ENCODE peak calls at places on chromosomes 1 and 21, in four cellular contexts. R, G, F and X are unnamed samples.
A peak's percentile ranks its signal among the peaks of the same experiment; 100 is the strongest.

GRCh38 chr1:231266811-231267322 is 25.9 kb downstream of the GNPAT start:
- DNase-seq in F (no peak), R (peak; percentile 32), G (no peak), X (no peak)

GRCh38 chr1:72283204-72284083 is 1.1 kb upstream of the NEGR1 start:
- DNase-seq in R (peak; percentile 67), F (peak; percentile 79), G (peak; percentile 83), X (peak; percentile 62)

GRCh38 chr1:204493145-204493881 is 1.3 kb downstream of the PIK3C2B start:
- DNase-seq in R (peak; percentile 33), G (no peak), F (peak; percentile 74), X (peak; percentile 60)

GRCh38 chr1:167135281-167135840 is 41.5 kb downstream of the STYXL2 start:
- DNase-seq in G (no peak), R (no peak), F (no peak), X (no peak)

GRCh38 chr1:1799716-1800115 is 21.4 kb upstream of the NADK start:
- DNase-seq in G (no peak), F (no peak), R (no peak), X (no peak)

GRCh38 chr1:10890391-10891073 is 94.1 kb upstream of the CASZ1 start:
- DNase-seq in G (no peak), R (no peak), F (no peak), X (no peak)

GRCh38 chr21:20016431-20017005 is 981.7 kb upstream of the NCAM2 start:
- DNase-seq in R (no peak), F (no peak), G (no peak), X (no peak)

GRCh38 chr1:177119311-177119710 is 45.2 kb downstream of the ASTN1 start:
- DNase-seq in R (no peak), F (no peak), G (no peak), X (no peak)

GRCh38 chr1:241645199-241645598 is 5.0 kb upstream of the CHML start:
- DNase-seq in G (no peak), R (no peak), F (no peak), X (no peak)

GRCh38 chr1:209607102-209607794 is 23.7 kb downstream of the CAMK1G start:
- DNase-seq in F (no peak), R (peak; percentile 65), G (peak; percentile 18), X (no peak)

GRCh38 chr1:3061566-3061965 is 7.4 kb upstream of the PRDM16 start:
- DNase-seq in R (no peak), G (no peak), F (no peak), X (no peak)

GRCh38 chr1:1081311-1082238 is 7.5 kb upstream of the RNF223 start:
- DNase-seq in G (no peak), F (peak; percentile 13), R (no peak), X (peak; percentile 23)

GRCh38 chr1:21383785-21384401 is 56.0 kb upstream of the NBPF3 start:
- DNase-seq in G (no peak), F (no peak), R (no peak), X (no peak)

GRCh38 chr21:38765056-38765455 is 40.7 kb upstream of the ETS2 start:
- DNase-seq in F (no peak), G (no peak), R (no peak), X (no peak)

GRCh38 chr1:151530461-151530860 is 9.6 kb upstream of the TUFT1 start:
- DNase-seq in R (no peak), F (no peak), G (no peak), X (no peak)

GRCh38 chr1:72827285-72827684 is 544.9 kb upstream of the NEGR1 start:
- DNase-seq in R (no peak), F (no peak), G (peak; percentile 45), X (no peak)

GRCh38 chr1:62131093-62131725 is 63.4 kb upstream of the L1TD1 start:
- DNase-seq in G (peak; percentile 53), R (peak; percentile 61), F (no peak), X (no peak)

GRCh38 chr1:161139765-161140164 is 7.3 kb upstream of the DEDD start:
- DNase-seq in F (no peak), R (peak; percentile 57), G (peak; percentile 62), X (no peak)

GRCh38 chr1:196377811-196378210 is 230.4 kb downstream of the KCNT2 start:
- DNase-seq in R (no peak), F (no peak), G (no peak), X (no peak)

GRCh38 chr1:11388617-11389016 is 90.3 kb upstream of the DISP3 start:
- DNase-seq in R (no peak), F (no peak), G (no peak), X (no peak)

GRCh38 chr1:88502814-88503339 is 181.2 kb upstream of the PKN2 start:
- DNase-seq in F (no peak), R (no peak), G (no peak), X (no peak)

GRCh38 chr1:17588048-17588781 is 48.7 kb downstream of the ARHGEF10L start:
- DNase-seq in F (peak; percentile 80), G (no peak), R (peak; percentile 5), X (peak; percentile 66)

GRCh38 chr1:6245869-6246496 is 2.0 kb downstream of the HES3 start:
- DNase-seq in G (no peak), F (no peak), R (no peak), X (peak; percentile 56)

GRCh38 chr21:36945496-36946138 is 20.9 kb downstream of the HLCS start:
- DNase-seq in F (no peak), R (peak; percentile 28), G (no peak), X (no peak)

GRCh38 chr1:30376054-30376453 is 347.3 kb downstream of the MATN1 start:
- DNase-seq in R (no peak), G (no peak), F (no peak), X (no peak)

GRCh38 chr1:46747683-46748288 is 28.9 kb upstream of the EFCAB14 start:
- DNase-seq in F (no peak), R (peak; percentile 55), G (peak; percentile 68), X (no peak)

GRCh38 chr1:34983700-34984355 is 1.3 kb downstream of the TMEM35B start:
- DNase-seq in F (no peak), G (no peak), R (peak; percentile 17), X (no peak)

GRCh38 chr1:34985063-34985770 is at the start of gene TMEM35B:
- DNase-seq in F (peak; percentile 74), R (peak; percentile 41), G (peak; percentile 46), X (peak; percentile 80)

GRCh38 chr1:34984435-34985062 is 598 bp downstream of the TMEM35B start:
- DNase-seq in F (peak; percentile 39), G (peak; percentile 18), R (peak; percentile 33), X (peak; percentile 49)

GRCh38 chr1:34980715-34981114 is 4.4 kb downstream of the TMEM35B start:
- DNase-seq in F (no peak), G (no peak), R (no peak), X (no peak)

GRCh38 chr1:34982820-34983376 is 2.2 kb downstream of the TMEM35B start:
- DNase-seq in F (no peak), R (no peak), G (no peak), X (no peak)
- H3K4me3 ChIP-seq in F (no peak overlapping the region), R (no peak overlapping the region), G (no peak overlapping the region), X (no peak overlapping the region)

DNA sequence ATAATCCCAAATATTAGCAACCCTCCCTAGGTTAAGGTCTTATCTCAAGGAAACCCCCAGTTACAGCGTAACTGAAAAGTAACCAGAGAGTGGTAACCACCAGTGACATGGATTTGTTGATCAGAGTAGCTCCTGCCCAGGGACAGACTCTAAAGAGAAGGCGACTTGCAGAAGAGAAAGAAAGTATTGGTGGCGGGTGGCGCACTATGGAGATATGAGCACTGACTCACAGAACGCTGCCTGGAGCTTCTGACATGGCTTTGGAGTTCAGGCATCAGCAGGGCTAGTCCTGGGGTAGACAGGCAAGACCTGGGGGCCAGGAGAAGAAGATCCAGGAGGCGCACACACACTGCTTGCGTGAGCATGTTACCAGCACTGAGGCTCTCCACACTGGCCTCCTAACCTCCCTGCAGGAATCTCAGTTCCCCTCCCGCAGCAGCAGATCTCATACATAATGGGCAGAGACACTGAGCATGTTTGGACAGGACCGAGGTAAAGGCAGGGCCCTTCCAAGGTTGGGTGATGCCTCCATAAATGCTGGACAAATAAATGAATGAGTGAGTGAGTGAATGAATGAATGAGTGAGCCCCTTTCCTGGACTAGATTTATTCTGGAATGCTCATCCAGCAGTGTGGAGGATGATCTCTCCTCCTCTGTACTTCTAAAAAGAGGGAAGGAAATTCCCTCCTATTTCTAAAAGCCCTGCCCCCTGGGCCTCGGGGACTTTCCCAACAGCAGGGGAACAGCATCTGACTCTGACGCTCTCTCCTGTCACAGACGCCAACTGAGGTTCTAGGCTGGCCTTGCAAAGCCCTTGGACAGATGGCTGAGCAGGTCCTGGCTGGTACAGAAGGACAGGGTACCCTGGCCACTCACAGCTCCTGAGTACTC is 175.5 kb downstream of the CLIC6 start:
- DNase-seq in R (peak; percentile 71), G (peak; percentile 59), F (peak; percentile 48), X (no peak)
- H3K36me3 ChIP-seq in R (peaks cover 51% of the 10 kb centered on the region), G (peaks cover 65% of the 10 kb centered on the region), F (no peaks in the 10 kb centered on the region), X (peaks cover 8% of the 10 kb centered on the region)

GRCh38 chr1:68293609-68294353 is 61.5 kb upstream of the WLS start:
- DNase-seq in F (peak; percentile 16), G (peak; percentile 56), R (peak; percentile 45), X (no peak)
- H3K4me3 ChIP-seq in F (peak overlapping the region; percentile 34), G (no peak overlapping the region), R (no peak overlapping the region), X (no peak overlapping the region)

GRCh38 chr21:34517039-34517438 is 5.0 kb upstream of the KCNE1 start:
- DNase-seq in G (no peak), R (no peak), F (no peak), X (no peak)
- H3K36me3 ChIP-seq in G (peaks cover 44% of the 10 kb centered on the region), R (peaks cover 45% of the 10 kb centered on the region), F (peaks cover 51% of the 10 kb centered on the region), X (peaks cover 3% of the 10 kb centered on the region)

GRCh38 chr1:116232989-116233514 is 121.9 kb downstream of the MAB21L3 start:
- DNase-seq in R (no peak), G (no peak), F (no peak), X (no peak)
- H3K4me3 ChIP-seq in R (no peak overlapping the region), G (no peak overlapping the region), F (no peak overlapping the region), X (no peak overlapping the region)

GRCh38 chr1:235455806-235456205 is 48.4 kb downstream of the B3GALNT2 start:
- DNase-seq in F (no peak), G (no peak), R (no peak), X (no peak)
- H3K36me3 ChIP-seq in F (peaks cover 50% of the 10 kb centered on the region), G (peaks cover 8% of the 10 kb centered on the region), R (peaks cover 14% of the 10 kb centered on the region), X (no peaks in the 10 kb centered on the region)

DNA sequence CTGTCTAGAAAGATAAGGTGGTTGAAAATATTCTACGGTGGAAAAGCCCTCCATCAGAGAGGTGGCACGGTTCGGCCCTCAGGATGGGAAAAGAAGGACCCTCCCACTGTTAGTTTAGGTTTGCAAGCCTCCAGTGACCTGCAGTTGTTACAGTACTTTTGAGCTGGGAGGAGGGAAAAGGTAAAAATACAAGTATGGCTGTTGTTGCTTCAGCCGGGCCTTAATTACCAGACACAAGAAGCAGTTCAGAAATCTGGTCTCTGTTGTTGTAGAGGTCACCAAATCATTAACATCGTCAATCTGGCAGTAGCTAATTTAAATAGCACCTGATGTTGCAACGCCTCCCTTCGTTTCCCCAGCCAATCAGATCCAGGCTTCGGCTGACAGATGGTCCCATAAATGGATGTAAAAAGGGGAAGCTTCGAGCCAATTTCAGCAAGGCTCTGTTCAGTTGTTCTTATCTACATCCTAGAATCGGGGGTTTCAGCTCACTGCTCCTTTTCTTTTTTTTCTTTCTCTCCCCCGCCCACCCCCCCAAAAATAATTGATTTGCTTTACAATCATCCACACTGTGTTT is at the start of gene ELAVL4:
- DNase-seq in R (no peak), F (no peak), G (no peak), X (no peak)
- H3K4me3 ChIP-seq in R (no peak within 1 kb of the TSS), F (no peak within 1 kb of the TSS), G (no peak within 1 kb of the TSS), X (no peak within 1 kb of the TSS)